ENCODE peak calls at places on chromosomes 1 and 21, in five cellular contexts. E, U, K, D and P are unnamed samples.

GRCh38 chr1:39110882-39111281 is 84.7 kb downstream of the NDUFS5 start:
- DNase-seq in E (no peak), U (no peak), K (no peak), D (peak; percentile 81), P (no peak)

GRCh38 chr1:164719676-164720075 is 160.7 kb downstream of the PBX1 start:
- DNase-seq in E (no peak), U (peak; percentile 8), K (no peak), D (no peak), P (no peak)

GRCh38 chr1:65050735-65051134 is 84.4 kb upstream of the JAK1 start:
- DNase-seq in E (no peak), U (peak; percentile 92), K (no peak), D (no peak), P (no peak)

GRCh38 chr1:35369922-35370671 is 101.6 kb downstream of the ZMYM4 start:
- DNase-seq in E (no peak), U (peak; percentile 19), K (no peak), D (no peak), P (no peak)

GRCh38 chr1:11458811-11459275 is 20.1 kb upstream of the DISP3 start:
- DNase-seq in E (no peak), U (peak; percentile 13), K (no peak), D (no peak), P (no peak)

GRCh38 chr1:47399841-47400144 is 16.3 kb upstream of the FOXE3 start:
- DNase-seq in E (no peak), U (no peak), K (no peak), D (no peak), P (no peak)

GRCh38 chr1:116881879-116882520 is 27.7 kb upstream of the PTGFRN start:
- DNase-seq in E (peak; percentile 3), U (peak; percentile 29), K (no peak), D (peak; percentile 54), P (no peak)

GRCh38 chr21:41579692-41580091 is 71.7 kb upstream of the TMPRSS2 start:
- DNase-seq in E (no peak), U (no peak), K (no peak), D (no peak), P (no peak)

GRCh38 chr1:219587817-219588561 is 24.9 kb downstream of the ZC3H11B start:
- DNase-seq in E (no peak), U (no peak), K (no peak), D (peak; percentile 23), P (no peak)

GRCh38 chr1:205600085-205600484 is 31.7 kb downstream of the ELK4 start:
- DNase-seq in E (no peak), U (no peak), K (no peak), D (peak; percentile 68), P (no peak)

GRCh38 chr1:28096210-28097099 is 8.0 kb upstream of the EYA3 start:
- DNase-seq in E (no peak), U (no peak), K (no peak), D (peak; percentile 40), P (no peak)

GRCh38 chr1:47576758-47577115 is 138.9 kb downstream of the FOXD2 start:
- DNase-seq in E (no peak), U (no peak), K (no peak), D (no peak), P (no peak)

GRCh38 chr1:202691846-202692245 is 18.4 kb downstream of the SYT2 start:
- DNase-seq in E (no peak), U (peak; percentile 58), K (peak; percentile 34), D (no peak), P (no peak)

GRCh38 chr21:43287111-43287973 is 118.5 kb downstream of the CRYAA start:
- DNase-seq in E (no peak), U (peak; percentile 97), K (peak; percentile 54), D (no peak), P (peak; percentile 61)

GRCh38 chr1:35810096-35810860 is 2.5 kb downstream of the AGO4 start:
- DNase-seq in E (no peak), U (peak; percentile 10), K (no peak), D (peak; percentile 66), P (no peak)

GRCh38 chr1:159161001-159161718 is 10.3 kb upstream of the CADM3 start:
- DNase-seq in E (peak; percentile 36), U (peak; percentile 84), K (no peak), D (peak; percentile 88), P (no peak)

GRCh38 chr1:32818804-32819541 is 1.5 kb downstream of the S100PBP start:
- DNase-seq in E (peak; percentile 49), U (peak; percentile 13), K (no peak), D (no peak), P (no peak)

GRCh38 chr1:10838541-10838940 is 42.1 kb upstream of the CASZ1 start:
- DNase-seq in E (no peak), U (no peak), K (peak; percentile 46), D (no peak), P (no peak)

GRCh38 chr1:183841550-183841949 is 36.6 kb downstream of the RGL1 start:
- DNase-seq in E (no peak), U (peak; percentile 16), K (no peak), D (peak; percentile 45), P (no peak)

GRCh38 chr1:8740034-8740449 is 77.4 kb downstream of the RERE start:
- DNase-seq in E (no peak), U (peak; percentile 47), K (no peak), D (peak; percentile 84), P (no peak)